ENCODE peak calls at places on chromosomes 13 and 19, in ten cellular contexts. One of them, this sample, is unnamed.

GRCh38 chr13:39684531-39685137 is 29.2 kb downstream of the COG6 start:
- DNase-seq in MG63: no peak
- DNase-seq in mucosa of descending colon: no peak
- DNase-seq in HFF-Myc: no peak
- DNase-seq in neural progenitor cell: peak
- DNase-seq in CD8-positive, alpha-beta memory T cell: no peak
- DNase-seq in HCT116: peak
- DNase-seq in Karpas-422: peak
- DNase-seq in AG09309: no peak
- DNase-seq in stomach: no peak
- DNase-seq in this sample: no peak

GRCh38 chr19:18589380-18590272 is 1.0 kb downstream of the REX1BD start:
- DNase-seq in MG63: peak
- DNase-seq in mucosa of descending colon: peak
- DNase-seq in HFF-Myc: peak
- DNase-seq in neural progenitor cell: peak
- DNase-seq in CD8-positive, alpha-beta memory T cell: peak
- DNase-seq in HCT116: peak
- DNase-seq in Karpas-422: peak
- DNase-seq in AG09309: no peak
- DNase-seq in stomach: peak
- DNase-seq in this sample: no peak

GRCh38 chr19:38676023-38676877 is 28.8 kb downstream of the ACTN4 start:
- DNase-seq in MG63: no peak
- DNase-seq in mucosa of descending colon: no peak
- DNase-seq in HFF-Myc: no peak
- DNase-seq in neural progenitor cell: no peak
- DNase-seq in CD8-positive, alpha-beta memory T cell: no peak
- DNase-seq in HCT116: no peak
- DNase-seq in Karpas-422: no peak
- DNase-seq in AG09309: no peak
- DNase-seq in stomach: no peak
- DNase-seq in this sample: no peak

GRCh38 chr19:43759515-43759914 is 4.8 kb upstream of the SMG9 start:
- DNase-seq in MG63: peak
- DNase-seq in mucosa of descending colon: no peak
- DNase-seq in HFF-Myc: peak
- DNase-seq in neural progenitor cell: no peak
- DNase-seq in CD8-positive, alpha-beta memory T cell: no peak
- DNase-seq in HCT116: peak
- DNase-seq in Karpas-422: peak
- DNase-seq in AG09309: no peak
- DNase-seq in stomach: no peak
- DNase-seq in this sample: no peak

GRCh38 chr19:46241676-46242075 is 12.1 kb downstream of the IGFL1 start:
- DNase-seq in MG63: no peak
- DNase-seq in mucosa of descending colon: no peak
- DNase-seq in HFF-Myc: no peak
- DNase-seq in neural progenitor cell: peak
- DNase-seq in CD8-positive, alpha-beta memory T cell: no peak
- DNase-seq in HCT116: no peak
- DNase-seq in Karpas-422: no peak
- DNase-seq in AG09309: no peak
- DNase-seq in stomach: no peak
- DNase-seq in this sample: no peak

GRCh38 chr13:20131057-20131832 is 29.6 kb downstream of the GJA3 start:
- DNase-seq in MG63: no peak
- DNase-seq in mucosa of descending colon: no peak
- DNase-seq in HFF-Myc: no peak
- DNase-seq in neural progenitor cell: no peak
- DNase-seq in CD8-positive, alpha-beta memory T cell: no peak
- DNase-seq in HCT116: no peak
- DNase-seq in Karpas-422: no peak
- DNase-seq in AG09309: no peak
- DNase-seq in stomach: no peak
- DNase-seq in this sample: no peak

GRCh38 chr13:75226755-75227435 is 255.1 kb downstream of the TBC1D4 start:
- DNase-seq in MG63: peak
- DNase-seq in mucosa of descending colon: no peak
- DNase-seq in HFF-Myc: no peak
- DNase-seq in neural progenitor cell: no peak
- DNase-seq in CD8-positive, alpha-beta memory T cell: no peak
- DNase-seq in HCT116: no peak
- DNase-seq in Karpas-422: no peak
- DNase-seq in AG09309: peak
- DNase-seq in stomach: no peak
- DNase-seq in this sample: no peak

GRCh38 chr13:22000191-22000590 is 329.3 kb downstream of the FGF9 start:
- DNase-seq in MG63: no peak
- DNase-seq in mucosa of descending colon: no peak
- DNase-seq in HFF-Myc: no peak
- DNase-seq in neural progenitor cell: no peak
- DNase-seq in CD8-positive, alpha-beta memory T cell: no peak
- DNase-seq in HCT116: no peak
- DNase-seq in Karpas-422: no peak
- DNase-seq in AG09309: no peak
- DNase-seq in stomach: no peak
- DNase-seq in this sample: no peak

GRCh38 chr19:3721131-3721899 is 13.1 kb downstream of the TJP3 start:
- DNase-seq in MG63: peak
- DNase-seq in mucosa of descending colon: peak
- DNase-seq in HFF-Myc: no peak
- DNase-seq in neural progenitor cell: peak
- DNase-seq in CD8-positive, alpha-beta memory T cell: peak
- DNase-seq in HCT116: peak
- DNase-seq in Karpas-422: peak
- DNase-seq in AG09309: peak
- DNase-seq in stomach: peak
- DNase-seq in this sample: no peak

GRCh38 chr19:3722443-3723109 is 14.4 kb downstream of the TJP3 start:
- DNase-seq in MG63: no peak
- DNase-seq in mucosa of descending colon: peak
- DNase-seq in HFF-Myc: no peak
- DNase-seq in neural progenitor cell: peak
- DNase-seq in CD8-positive, alpha-beta memory T cell: no peak
- DNase-seq in HCT116: no peak
- DNase-seq in Karpas-422: no peak
- DNase-seq in AG09309: no peak
- DNase-seq in stomach: peak
- DNase-seq in this sample: no peak

GRCh38 chr19:3720533-3720917 is 12.3 kb downstream of the TJP3 start:
- DNase-seq in MG63: no peak
- DNase-seq in mucosa of descending colon: peak
- DNase-seq in HFF-Myc: no peak
- DNase-seq in neural progenitor cell: peak
- DNase-seq in CD8-positive, alpha-beta memory T cell: no peak
- DNase-seq in HCT116: no peak
- DNase-seq in Karpas-422: no peak
- DNase-seq in AG09309: no peak
- DNase-seq in stomach: peak
- DNase-seq in this sample: no peak

GRCh38 chr19:3723110-3723488 is 14.9 kb downstream of the TJP3 start:
- DNase-seq in MG63: no peak
- DNase-seq in mucosa of descending colon: no peak
- DNase-seq in HFF-Myc: no peak
- DNase-seq in neural progenitor cell: no peak
- DNase-seq in CD8-positive, alpha-beta memory T cell: no peak
- DNase-seq in HCT116: no peak
- DNase-seq in Karpas-422: no peak
- DNase-seq in AG09309: no peak
- DNase-seq in stomach: no peak
- DNase-seq in this sample: no peak

GRCh38 chr19:3721900-3722442 is 13.8 kb downstream of the TJP3 start:
- DNase-seq in MG63: no peak
- DNase-seq in mucosa of descending colon: no peak
- DNase-seq in HFF-Myc: no peak
- DNase-seq in neural progenitor cell: no peak
- DNase-seq in CD8-positive, alpha-beta memory T cell: no peak
- DNase-seq in HCT116: no peak
- DNase-seq in Karpas-422: no peak
- DNase-seq in AG09309: no peak
- DNase-seq in stomach: no peak
- DNase-seq in this sample: no peak
- H3K4me3 ChIP-seq in MG63: no peak
- H3K4me3 ChIP-seq in mucosa of descending colon: peak
- H3K4me3 ChIP-seq in HFF-Myc: no peak
- H3K4me3 ChIP-seq in neural progenitor cell: peak
- H3K4me3 ChIP-seq in CD8-positive, alpha-beta memory T cell: peak
- H3K4me3 ChIP-seq in HCT116: peak
- H3K4me3 ChIP-seq in Karpas-422: no peak
- H3K4me3 ChIP-seq in AG09309: no peak
- H3K4me3 ChIP-seq in stomach: peak
- H3K4me3 ChIP-seq in this sample: no peak

GRCh38 chr19:48658483-48658882 is 12.5 kb upstream of the CA11 start:
- DNase-seq in MG63: no peak
- DNase-seq in mucosa of descending colon: no peak
- DNase-seq in HFF-Myc: no peak
- DNase-seq in neural progenitor cell: no peak
- DNase-seq in CD8-positive, alpha-beta memory T cell: no peak
- DNase-seq in HCT116: no peak
- DNase-seq in Karpas-422: no peak
- DNase-seq in AG09309: no peak
- DNase-seq in stomach: no peak
- DNase-seq in this sample: no peak

GRCh38 chr19:48661746-48662145 is 11.1 kb downstream of the NTN5 start:
- DNase-seq in MG63: no peak
- DNase-seq in mucosa of descending colon: no peak
- DNase-seq in HFF-Myc: no peak
- DNase-seq in neural progenitor cell: no peak
- DNase-seq in CD8-positive, alpha-beta memory T cell: no peak
- DNase-seq in HCT116: no peak
- DNase-seq in Karpas-422: no peak
- DNase-seq in AG09309: no peak
- DNase-seq in stomach: no peak
- DNase-seq in this sample: no peak

GRCh38 chr19:48659768-48660167 is 13.0 kb downstream of the NTN5 start:
- DNase-seq in MG63: no peak
- DNase-seq in mucosa of descending colon: no peak
- DNase-seq in HFF-Myc: no peak
- DNase-seq in neural progenitor cell: no peak
- DNase-seq in CD8-positive, alpha-beta memory T cell: no peak
- DNase-seq in HCT116: no peak
- DNase-seq in Karpas-422: peak
- DNase-seq in AG09309: no peak
- DNase-seq in stomach: no peak
- DNase-seq in this sample: no peak

GRCh38 chr19:48663667-48664066 is 9.2 kb downstream of the NTN5 start:
- DNase-seq in MG63: no peak
- DNase-seq in mucosa of descending colon: no peak
- DNase-seq in HFF-Myc: no peak
- DNase-seq in neural progenitor cell: no peak
- DNase-seq in CD8-positive, alpha-beta memory T cell: no peak
- DNase-seq in HCT116: no peak
- DNase-seq in Karpas-422: no peak
- DNase-seq in AG09309: no peak
- DNase-seq in stomach: no peak
- DNase-seq in this sample: no peak

DNA sequence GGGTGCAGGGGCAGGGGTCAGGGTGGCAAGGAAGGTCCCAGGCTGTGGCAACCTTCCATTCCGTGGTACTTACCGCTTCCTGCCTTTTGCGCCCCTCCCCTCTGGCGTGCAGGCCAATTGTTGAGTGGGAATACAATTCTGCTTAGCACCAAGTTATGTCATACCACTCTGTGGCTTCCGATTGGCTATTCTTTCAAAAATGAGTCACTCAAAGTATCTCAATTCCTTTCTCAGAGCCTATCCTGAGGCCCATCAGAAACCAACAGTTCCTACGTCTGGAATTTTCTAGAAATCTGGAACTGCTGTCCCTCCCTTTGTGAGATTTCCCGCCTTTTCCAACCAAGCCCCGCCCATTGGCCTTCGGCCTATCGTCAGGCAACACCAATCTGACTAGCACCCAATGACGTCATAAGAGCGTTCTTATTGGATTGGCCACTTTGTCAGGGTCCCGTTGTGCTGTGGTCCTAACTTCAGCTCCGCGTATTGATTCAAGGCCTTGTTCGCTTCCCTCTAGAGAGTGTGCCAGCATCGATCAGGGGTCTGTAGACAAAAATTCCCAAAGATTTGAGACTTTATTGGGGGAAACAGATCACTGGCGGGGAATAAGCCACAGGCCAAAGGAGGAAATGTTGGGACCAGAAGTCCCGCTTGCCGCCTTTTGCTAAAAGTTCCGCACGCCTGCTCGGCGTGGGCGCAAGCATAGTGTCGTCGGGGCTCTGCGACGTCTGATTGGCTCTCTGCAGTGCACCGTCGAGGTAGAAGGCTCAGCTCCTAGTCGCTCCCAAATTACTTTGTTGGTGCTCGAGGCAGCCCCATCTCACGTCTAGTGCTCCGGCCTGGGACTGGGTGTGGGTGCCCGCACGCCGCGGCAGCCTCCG is 11.7 kb downstream of the NTN5 start:
- DNase-seq in MG63: peak
- DNase-seq in mucosa of descending colon: peak
- DNase-seq in HFF-Myc: peak
- DNase-seq in neural progenitor cell: peak
- DNase-seq in CD8-positive, alpha-beta memory T cell: peak
- DNase-seq in HCT116: peak
- DNase-seq in Karpas-422: peak
- DNase-seq in AG09309: peak
- DNase-seq in stomach: peak
- DNase-seq in this sample: peak
- H3K4me3 ChIP-seq in MG63: no peak
- H3K4me3 ChIP-seq in mucosa of descending colon: no peak
- H3K4me3 ChIP-seq in HFF-Myc: no peak
- H3K4me3 ChIP-seq in neural progenitor cell: no peak
- H3K4me3 ChIP-seq in CD8-positive, alpha-beta memory T cell: peak
- H3K4me3 ChIP-seq in HCT116: no peak
- H3K4me3 ChIP-seq in Karpas-422: peak
- H3K4me3 ChIP-seq in AG09309: no peak
- H3K4me3 ChIP-seq in stomach: no peak
- H3K4me3 ChIP-seq in this sample: peak

GRCh38 chr19:5539431-5539833 is 28.3 kb downstream of the TINCR start:
- DNase-seq in MG63: no peak
- DNase-seq in mucosa of descending colon: no peak
- DNase-seq in HFF-Myc: no peak
- DNase-seq in neural progenitor cell: peak
- DNase-seq in CD8-positive, alpha-beta memory T cell: no peak
- DNase-seq in HCT116: no peak
- DNase-seq in Karpas-422: no peak
- DNase-seq in AG09309: no peak
- DNase-seq in stomach: no peak
- DNase-seq in this sample: no peak

GRCh38 chr19:5534787-5535586 is 32.8 kb downstream of the TINCR start:
- DNase-seq in MG63: no peak
- DNase-seq in mucosa of descending colon: no peak
- DNase-seq in HFF-Myc: no peak
- DNase-seq in neural progenitor cell: no peak
- DNase-seq in CD8-positive, alpha-beta memory T cell: no peak
- DNase-seq in HCT116: peak
- DNase-seq in Karpas-422: peak
- DNase-seq in AG09309: no peak
- DNase-seq in stomach: no peak
- DNase-seq in this sample: no peak

GRCh38 chr19:5533257-5533656 is 34.5 kb downstream of the TINCR start:
- DNase-seq in MG63: no peak
- DNase-seq in mucosa of descending colon: no peak
- DNase-seq in HFF-Myc: no peak
- DNase-seq in neural progenitor cell: no peak
- DNase-seq in CD8-positive, alpha-beta memory T cell: no peak
- DNase-seq in HCT116: no peak
- DNase-seq in Karpas-422: no peak
- DNase-seq in AG09309: no peak
- DNase-seq in stomach: no peak
- DNase-seq in this sample: no peak

GRCh38 chr19:5537870-5538269 is 29.9 kb downstream of the TINCR start:
- DNase-seq in MG63: no peak
- DNase-seq in mucosa of descending colon: no peak
- DNase-seq in HFF-Myc: no peak
- DNase-seq in neural progenitor cell: no peak
- DNase-seq in CD8-positive, alpha-beta memory T cell: no peak
- DNase-seq in HCT116: no peak
- DNase-seq in Karpas-422: no peak
- DNase-seq in AG09309: no peak
- DNase-seq in stomach: no peak
- DNase-seq in this sample: no peak

DNA sequence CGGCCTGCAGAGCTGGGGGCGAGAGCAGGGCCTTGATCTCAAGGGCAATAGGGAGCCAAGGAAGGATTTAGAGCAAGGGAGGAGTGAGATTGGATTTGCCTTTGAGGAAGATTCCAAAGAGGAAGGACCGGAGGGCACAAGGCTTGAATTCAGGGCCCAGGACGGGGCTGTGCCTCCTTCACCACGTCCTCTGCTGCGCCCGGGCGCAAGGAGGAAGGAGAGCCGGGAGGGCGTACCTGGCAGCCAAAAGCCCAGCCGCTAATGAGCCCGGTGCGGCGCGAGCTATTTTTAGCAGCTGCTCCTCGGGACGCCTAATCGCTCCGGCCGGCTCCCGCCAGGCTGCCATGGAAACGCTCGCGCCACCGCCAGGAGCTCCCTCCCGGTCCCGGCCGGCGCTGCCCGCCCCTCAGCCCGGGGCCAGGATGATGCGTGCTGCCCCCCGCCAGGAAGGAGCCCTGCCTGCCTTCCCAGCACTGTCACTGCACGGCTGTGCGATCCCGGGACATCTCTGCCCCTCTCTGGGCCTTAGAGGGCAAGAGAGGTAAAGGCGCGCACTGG is 31.3 kb downstream of the TINCR start:
- DNase-seq in MG63: peak
- DNase-seq in mucosa of descending colon: no peak
- DNase-seq in HFF-Myc: no peak
- DNase-seq in neural progenitor cell: peak
- DNase-seq in CD8-positive, alpha-beta memory T cell: no peak
- DNase-seq in HCT116: peak
- DNase-seq in Karpas-422: no peak
- DNase-seq in AG09309: no peak
- DNase-seq in stomach: peak
- DNase-seq in this sample: no peak
- H3K4me3 ChIP-seq in MG63: no peak
- H3K4me3 ChIP-seq in mucosa of descending colon: no peak
- H3K4me3 ChIP-seq in HFF-Myc: no peak
- H3K4me3 ChIP-seq in neural progenitor cell: peak
- H3K4me3 ChIP-seq in CD8-positive, alpha-beta memory T cell: no peak
- H3K4me3 ChIP-seq in HCT116: peak
- H3K4me3 ChIP-seq in Karpas-422: no peak
- H3K4me3 ChIP-seq in AG09309: no peak
- H3K4me3 ChIP-seq in stomach: peak
- H3K4me3 ChIP-seq in this sample: no peak

DNA sequence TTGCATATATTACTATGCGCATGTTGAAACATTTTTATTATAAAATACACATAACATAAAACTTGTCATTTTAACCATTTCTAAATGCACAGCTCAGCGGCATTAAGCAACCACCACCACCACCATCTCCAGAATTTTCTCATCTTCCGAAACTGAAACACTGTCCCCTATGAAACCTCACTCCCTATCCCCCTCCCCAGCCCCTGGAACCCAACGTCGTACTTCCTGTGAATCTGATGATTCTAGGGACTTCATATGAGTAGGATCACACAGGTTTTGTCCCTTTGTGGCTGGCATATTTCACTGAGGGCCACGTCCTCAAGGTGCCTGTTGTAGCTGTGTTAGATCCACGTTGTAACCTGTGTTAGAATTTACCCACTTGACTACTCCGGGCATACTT is 716 bp upstream of the MAP2K2 start:
- DNase-seq in MG63: no peak
- DNase-seq in mucosa of descending colon: no peak
- DNase-seq in HFF-Myc: no peak
- DNase-seq in neural progenitor cell: peak
- DNase-seq in CD8-positive, alpha-beta memory T cell: no peak
- DNase-seq in HCT116: no peak
- DNase-seq in Karpas-422: no peak
- DNase-seq in AG09309: no peak
- DNase-seq in stomach: no peak
- DNase-seq in this sample: no peak
- H3K4me3 ChIP-seq in MG63: peak
- H3K4me3 ChIP-seq in mucosa of descending colon: no peak
- H3K4me3 ChIP-seq in HFF-Myc: peak
- H3K4me3 ChIP-seq in neural progenitor cell: peak
- H3K4me3 ChIP-seq in CD8-positive, alpha-beta memory T cell: peak
- H3K4me3 ChIP-seq in HCT116: peak
- H3K4me3 ChIP-seq in Karpas-422: peak
- H3K4me3 ChIP-seq in AG09309: peak
- H3K4me3 ChIP-seq in stomach: peak
- H3K4me3 ChIP-seq in this sample: peak

This sample was measured in GM12878.